ENCODE peak calls at places on chromosomes 12 and 14, in nine cellular contexts. E is amygdala; U is stimulated activated CD4-positive, alpha-beta T cell treated with anti-CD3 and anti-CD28 coated beads, Interleukin-2, amount 100 ng/mL, for 24 hours; B is Jurkat, Clone E6-1; R is HEK293T; O is DMS153; T is NCI-H1105; A is neural progenitor cell; J is lung microvascular endothelial cell. C is an unnamed sample.

GRCh38 chr14:102043251-102044025 is 43.4 kb downstream of the HSP90AA1 start:
- DNase-seq in E (no peak), U (no peak), B (no peak), R (no peak), O (no peak), T (no peak), A (no peak), J (no peak), C (no peak)

GRCh38 chr12:64680235-64680634 is 69.9 kb downstream of the RASSF3 start:
- DNase-seq in E (no peak), U (no peak), B (no peak), R (no peak), O (no peak), T (no peak), A (no peak), J (no peak), C (no peak)

GRCh38 chr14:76169776-76170175 is 18.1 kb downstream of the GPATCH2L start:
- DNase-seq in E (no peak), U (no peak), B (no peak), R (no peak), O (no peak), T (no peak), A (no peak), J (no peak), C (no peak)

GRCh38 chr14:73634333-73634833 is 10.4 kb upstream of the DNAL1 start:
- DNase-seq in E (peak), U (no peak), B (no peak), R (no peak), O (peak), T (peak), A (peak), J (peak), C (peak)

GRCh38 chr12:22541496-22541895 is 2.8 kb downstream of the C2CD5 start:
- DNase-seq in E (no peak), U (no peak), B (no peak), R (no peak), O (no peak), T (no peak), A (no peak), J (peak), C (no peak)

GRCh38 chr12:65740873-65741600 is 83.2 kb upstream of the HMGA2 start:
- DNase-seq in E (peak), U (peak), B (no peak), R (peak), O (no peak), T (no peak), A (peak), J (peak), C (no peak)

GRCh38 chr14:100782516-100783320 is 43.2 kb upstream of the MEG3 start:
- DNase-seq in E (no peak), U (no peak), B (no peak), R (no peak), O (no peak), T (peak), A (no peak), J (no peak), C (no peak)

GRCh38 chr12:113186666-113187325 is 1.3 kb downstream of the RITA1 start:
- DNase-seq in E (no peak), U (no peak), B (no peak), R (no peak), O (no peak), T (no peak), A (no peak), J (no peak), C (no peak)

C was measured in C1 segment of cervical spinal cord.